ENCODE peak calls at places on chromosome 12, in six cellular contexts. F, P, M, E, S and N are unnamed samples.

GRCh38 chr12:1839464-1839863 is 19.1 kb downstream of the LRTM2 start:
- DNase-seq in S (no peak), M (no peak), F (no peak), P (no peak), E (no peak), N (no peak)

GRCh38 chr12:115079760-115080159 is 395.8 kb upstream of the TBX3 start:
- DNase-seq in P (no peak), F (no peak), S (no peak), E (no peak), M (no peak), N (no peak)

GRCh38 chr12:112340235-112340634 is 42.0 kb downstream of the HECTD4 start:
- DNase-seq in M (no peak), E (no peak), F (no peak), S (no peak), P (no peak), N (no peak)

GRCh38 chr12:72307229-72307628 is 35.1 kb downstream of the TRHDE start:
- DNase-seq in M (no peak), E (no peak), S (no peak), P (no peak), F (no peak), N (no peak)

GRCh38 chr12:9648701-9649531 is 20.6 kb upstream of the CLEC2D start:
- DNase-seq in S (no peak), P (peak), F (no peak), M (no peak), E (no peak), N (no peak)

GRCh38 chr12:107515446-107515958 is 170.1 kb upstream of the PWP1 start:
- DNase-seq in F (no peak), S (no peak), E (peak), M (no peak), P (no peak), N (peak)

GRCh38 chr12:93699271-93700141 is 22.3 kb downstream of the CRADD start:
- DNase-seq in E (peak), F (no peak), M (no peak), P (no peak), S (no peak), N (peak)

GRCh38 chr12:4025420-4026358 is 152.5 kb upstream of the PARP11 start:
- DNase-seq in M (peak), S (no peak), P (peak), E (no peak), F (no peak), N (no peak)

GRCh38 chr12:67263416-67263960 is 5.7 kb upstream of the CAND1 start:
- DNase-seq in M (no peak), E (no peak), P (no peak), F (no peak), S (no peak), N (no peak)

GRCh38 chr12:57135487-57135886 is 7.2 kb downstream of the LRP1 start:
- DNase-seq in E (peak), F (no peak), M (no peak), S (no peak), P (peak), N (no peak)

GRCh38 chr12:105330938-105331804 is 680 bp downstream of the C12orf75 start:
- DNase-seq in F (peak), E (no peak), S (peak), M (peak), P (peak), N (peak)

GRCh38 chr12:56229819-56230448 is at the start of gene SLC39A5:
- DNase-seq in F (no peak), S (no peak), E (no peak), P (no peak), M (no peak), N (no peak)

GRCh38 chr12:62379723-62380045 is 86.9 kb upstream of the MON2 start:
- DNase-seq in F (no peak), S (no peak), M (no peak), E (no peak), P (no peak), N (no peak)

GRCh38 chr12:93183940-93184663 is 193.6 kb upstream of the NUDT4 start:
- DNase-seq in S (no peak), E (peak), M (no peak), F (peak), P (no peak), N (no peak)

GRCh38 chr12:53995311-53996187 is 4.4 kb upstream of the HOXC9 start:
- DNase-seq in S (no peak), M (peak), P (no peak), F (no peak), E (peak), N (no peak)

GRCh38 chr12:47391566-47391965 is 311.8 kb upstream of the AMIGO2 start:
- DNase-seq in S (no peak), E (no peak), P (no peak), M (no peak), F (no peak), N (no peak)

GRCh38 chr12:18861287-18861858 is 123.5 kb downstream of the CAPZA3 start:
- DNase-seq in M (no peak), F (peak), E (peak), P (no peak), S (no peak), N (no peak)

GRCh38 chr12:46356655-46357437 is 15.7 kb downstream of the SLC38A2 start:
- DNase-seq in P (no peak), M (no peak), S (no peak), E (no peak), F (no peak), N (no peak)

GRCh38 chr12:57166971-57167371 is 19.6 kb upstream of the LRP1-AS start:
- DNase-seq in M (no peak), S (no peak), E (peak), F (no peak), P (no peak), N (peak)

GRCh38 chr12:80937391-80938238 is at the start of gene LIN7A:
- DNase-seq in E (peak), F (peak), S (peak), M (peak), P (peak), N (peak)

GRCh38 chr12:3122841-3123678 is 45.9 kb downstream of the TSPAN9 start:
- DNase-seq in F (no peak), S (no peak), M (no peak), P (no peak), E (peak), N (peak)

GRCh38 chr12:6200266-6201198 is at the start of gene CD9:
- DNase-seq in M (peak), S (peak), P (peak), F (peak), E (no peak), N (no peak)

GRCh38 chr12:64258576-64258975 is 36.5 kb upstream of the KICS2 start:
- DNase-seq in P (no peak), F (no peak), E (no peak), S (no peak), M (no peak), N (no peak)

GRCh38 chr12:84619053-84619452 is 293.5 kb downstream of the SLC6A15 start:
- DNase-seq in E (peak), S (no peak), F (no peak), M (no peak), P (no peak), N (no peak)
- TF ChIP-seq CTCF in E (peak), S (no peak), F (no peak), M (no peak), P (peak), N (peak)

GRCh38 chr12:123754041-123754757 is 7.9 kb upstream of the DNAH10 start:
- DNase-seq in F (no peak), S (no peak), E (no peak), P (no peak), M (no peak), N (no peak)
- TF ChIP-seq CTCF in F (no peak), S (no peak), E (no peak), P (no peak), M (no peak), N (no peak)

GRCh38 chr12:29638528-29638927 is 141.0 kb upstream of the OVCH1 start:
- DNase-seq in M (no peak), P (no peak), S (no peak), E (no peak), F (no peak), N (no peak)

GRCh38 chr12:29644536-29645162 is 139.1 kb downstream of the TMTC1 start:
- DNase-seq in F (no peak), E (no peak), P (no peak), S (no peak), M (no peak), N (no peak)

GRCh38 chr12:29639893-29640495 is 142.5 kb upstream of the OVCH1 start:
- DNase-seq in P (no peak), M (no peak), S (no peak), E (peak), F (no peak), N (no peak)

GRCh38 chr12:29640589-29641345 is 143.0 kb downstream of the TMTC1 start:
- DNase-seq in S (peak), F (no peak), E (peak), P (peak), M (peak), N (no peak)
- TF ChIP-seq CTCF in S (no peak), F (no peak), E (peak), P (no peak), M (no peak), N (no peak)

DNA sequence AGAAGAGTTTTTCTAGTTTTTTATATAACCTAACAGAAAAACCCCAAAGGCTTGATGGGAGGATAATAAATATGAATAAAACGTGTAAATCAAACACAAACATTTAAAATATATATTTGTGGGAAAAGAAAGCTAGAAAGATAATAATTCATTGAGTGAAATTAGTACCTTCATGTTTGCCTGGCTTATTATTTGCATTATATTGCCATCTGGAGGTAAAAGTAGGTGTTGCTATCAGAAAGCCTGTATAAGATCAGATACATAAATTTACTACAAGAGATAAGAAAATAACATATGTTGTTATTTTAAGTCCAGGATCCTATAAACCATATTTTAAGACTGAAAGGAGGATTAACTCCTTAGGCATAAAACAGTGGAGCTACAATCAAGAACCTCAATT is 77.7 kb downstream of the NTS start:
- DNase-seq in M (no peak), E (peak), P (no peak), F (no peak), S (no peak), N (no peak)
- TF ChIP-seq CTCF in M (peak), E (peak), P (peak), F (no peak), S (no peak), N (peak)

DNA sequence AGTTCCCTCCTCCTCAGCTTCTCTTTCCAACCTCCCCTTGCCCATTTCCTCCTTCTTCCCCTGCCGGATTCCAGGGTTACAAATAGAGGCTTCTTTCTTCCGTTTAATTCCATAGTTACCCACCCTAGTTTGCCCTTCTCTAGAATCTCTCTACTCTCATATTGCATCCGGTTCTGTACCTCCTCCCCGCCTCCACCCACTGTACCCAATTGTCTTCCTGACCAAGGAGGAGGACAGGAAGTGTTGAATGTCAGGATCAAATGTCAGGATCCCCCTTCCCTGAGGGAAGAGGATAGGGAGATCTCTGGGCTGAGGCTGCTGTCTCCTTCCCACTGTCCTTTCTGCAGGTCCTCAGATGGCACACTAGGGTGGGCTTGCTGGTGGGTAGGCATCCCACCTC is 25.2 kb downstream of the LARP4 start:
- DNase-seq in E (no peak), M (peak), S (no peak), P (peak), F (no peak), N (no peak)
- TF ChIP-seq CTCF in E (no peak), M (no peak), S (no peak), P (no peak), F (no peak), N (no peak)

DNA sequence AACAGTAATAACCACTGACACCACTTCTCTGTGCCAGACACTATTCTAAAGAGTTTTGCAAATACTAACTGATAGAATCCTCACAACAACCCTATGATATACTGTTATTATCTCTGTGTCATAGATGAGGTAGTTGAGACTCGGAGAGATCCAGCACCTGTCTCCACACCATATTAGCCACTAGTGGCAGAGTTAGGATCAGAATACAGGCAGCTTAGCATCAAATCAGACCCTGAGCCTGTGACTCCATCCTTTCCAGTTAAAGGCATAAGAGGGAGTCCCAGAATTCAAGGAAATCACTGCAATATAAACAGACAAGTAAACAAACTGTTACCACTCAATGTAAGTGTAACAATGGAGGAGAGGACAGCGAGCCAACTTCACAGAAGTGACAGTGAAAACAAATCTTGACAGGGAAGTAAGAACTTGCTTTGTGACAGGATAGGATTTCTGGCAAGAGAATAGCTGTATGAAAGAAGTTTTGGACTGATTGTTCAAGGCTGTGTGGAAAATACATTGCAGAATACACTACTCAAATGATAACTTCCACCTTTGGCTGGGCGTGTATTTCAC is 11.7 kb upstream of the NAP1L1 start:
- DNase-seq in P (no peak), E (no peak), S (no peak), F (no peak), M (no peak), N (no peak)
- TF ChIP-seq CTCF in P (no peak), E (no peak), S (no peak), F (no peak), M (no peak), N (no peak)

DNA sequence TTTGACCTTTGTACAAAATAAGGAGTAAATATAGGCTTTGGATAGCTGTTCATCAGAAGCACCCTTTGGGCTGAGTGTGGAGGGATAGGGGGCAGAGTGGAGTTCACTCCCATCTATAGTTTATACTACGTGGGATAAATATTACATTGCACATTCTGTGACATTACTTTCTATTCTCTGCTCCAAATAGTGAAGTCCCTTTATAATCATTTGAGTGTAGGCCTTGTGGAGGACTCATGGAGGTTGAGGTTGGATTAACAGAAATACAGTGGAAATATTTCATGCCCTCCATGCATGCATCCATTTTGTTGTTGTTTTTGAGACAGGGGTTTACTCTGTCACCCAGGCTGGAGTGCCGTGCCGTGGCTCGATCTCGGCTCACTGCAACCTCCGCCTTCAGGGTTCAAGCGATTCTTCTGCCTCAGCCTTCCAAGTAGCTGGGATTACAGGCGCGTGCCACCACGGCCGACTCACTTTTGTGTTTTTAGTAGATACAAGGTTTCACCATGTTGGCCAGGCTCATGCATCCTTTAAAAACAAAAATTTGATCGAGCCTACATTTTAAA is 1.4 kb downstream of the CHPT1 start:
- DNase-seq in F (peak), P (no peak), M (no peak), S (no peak), E (peak), N (no peak)
- TF ChIP-seq CTCF in F (no peak), P (peak), M (no peak), S (no peak), E (peak), N (peak)

DNA sequence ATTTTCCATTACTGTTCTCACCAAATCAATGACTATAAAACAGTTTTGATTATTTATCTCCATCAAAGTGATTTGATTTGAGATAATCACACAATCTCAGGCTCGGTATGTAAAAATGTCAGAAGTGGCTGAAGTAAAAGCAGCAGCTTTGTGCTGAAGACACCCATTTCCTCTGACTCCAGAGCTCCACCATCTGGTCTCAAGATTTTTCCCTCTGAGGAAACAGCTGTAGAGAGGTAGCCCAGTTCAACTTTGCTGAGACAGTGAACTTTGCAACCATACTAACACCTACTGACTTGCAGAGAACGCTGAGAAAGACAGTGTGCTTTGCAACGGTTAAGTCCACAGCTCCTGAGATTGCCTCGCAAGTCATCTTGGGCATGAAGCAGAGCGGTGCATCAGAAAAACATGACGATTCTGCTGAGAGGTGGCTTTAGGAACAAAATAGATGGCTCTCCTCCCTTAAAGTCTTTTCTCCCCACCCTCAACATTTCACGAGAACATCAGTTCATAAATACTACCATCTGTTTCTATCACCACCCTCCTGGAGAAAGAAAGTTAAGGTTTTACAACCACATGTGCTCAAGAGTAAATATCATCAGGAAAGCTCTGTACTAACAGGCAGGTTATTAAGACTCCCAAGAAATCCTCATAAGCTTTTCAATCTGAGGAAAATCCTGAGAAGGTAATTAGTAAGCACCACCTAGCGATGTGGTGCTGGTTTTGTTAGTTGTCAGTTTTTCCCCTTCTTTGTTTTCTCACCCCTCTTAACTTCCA is 34.8 kb downstream of the HIGD1C start:
- DNase-seq in M (peak), S (peak), P (peak), F (peak), E (peak), N (peak)
- TF ChIP-seq CTCF in M (peak), S (peak), P (peak), F (peak), E (peak), N (peak)

GRCh38 chr12:84507914-84508313 is 404.7 kb downstream of the SLC6A15 start:
- DNase-seq in P (no peak), F (no peak), S (no peak), M (no peak), E (peak), N (peak)

GRCh38 chr12:84508943-84509342 is 403.7 kb downstream of the SLC6A15 start:
- DNase-seq in M (no peak), P (no peak), S (no peak), F (no peak), E (no peak), N (no peak)

GRCh38 chr12:84512751-84513150 is 399.8 kb downstream of the SLC6A15 start:
- DNase-seq in P (no peak), S (no peak), E (peak), M (no peak), F (no peak), N (no peak)

GRCh38 chr12:84506317-84506716 is 406.3 kb downstream of the SLC6A15 start:
- DNase-seq in S (no peak), M (no peak), E (peak), F (no peak), P (no peak), N (no peak)

DNA sequence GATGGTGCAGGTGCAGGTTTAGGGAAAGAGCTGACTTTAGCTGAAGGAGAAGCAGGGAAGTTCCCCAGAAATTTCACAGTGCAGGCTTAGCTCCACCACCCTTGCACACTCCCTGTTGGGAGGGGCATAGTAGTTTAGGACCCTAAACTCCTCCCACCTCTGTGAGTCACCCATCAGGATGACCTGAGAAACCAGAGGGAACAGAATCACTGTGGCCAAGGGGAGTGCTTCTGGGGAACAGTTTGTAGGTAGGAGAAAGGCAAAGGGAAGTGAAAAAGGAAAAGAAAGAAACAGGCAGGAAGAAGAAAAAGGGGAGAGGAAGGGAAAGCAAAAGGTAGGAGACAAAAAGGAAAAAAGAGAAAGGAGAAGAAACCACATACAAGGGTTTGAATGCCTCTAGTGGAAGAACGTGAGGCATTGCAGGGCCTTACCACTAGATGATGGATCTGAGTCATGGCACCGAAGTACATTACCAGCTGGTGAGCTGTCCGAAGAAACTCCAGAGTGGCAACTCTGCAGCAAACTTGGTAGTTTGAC is 404.2 kb downstream of the SLC6A15 start:
- DNase-seq in M (peak), S (no peak), E (peak), F (no peak), P (peak), N (peak)
- TF ChIP-seq CTCF in M (peak), S (peak), E (peak), F (no peak), P (peak), N (peak)